ENCODE peak calls at places on chromosomes 4 and X, in five cellular contexts. Z is HepG2, V is hepatocyte, U is IMR-90, X is OCI-LY7. F is an unnamed sample.
A peak's percentile ranks its signal among the peaks of the same experiment; 100 is the strongest.

GRCh38 chr4:76830612-76831474 is 67.1 kb downstream of the SOWAHB start:
- DNase-seq in X (no peak), V (peak; percentile 86), Z (peak; percentile 94), U (peak; percentile 92), F (peak; percentile 83)

GRCh38 chr4:178953447-178954120 is 1511.3 kb upstream of the AGA start:
- DNase-seq in Z (no peak), V (no peak), U (no peak), X (no peak), F (no peak)

GRCh38 chrX:1389993-1390285 is 2.0 kb downstream of the SLC25A6 start:
- DNase-seq in V (no peak), U (no peak), X (no peak), Z (no peak), F (no peak)

GRCh38 chr4:128332086-128332485 is 44.5 kb upstream of the PGRMC2 start:
- DNase-seq in U (no peak), V (no peak), X (no peak), Z (no peak), F (peak; percentile 68)

GRCh38 chr4:100299019-100299418 is 108.8 kb upstream of the DDIT4L start:
- DNase-seq in V (peak; percentile 52), X (no peak), U (peak; percentile 96), Z (no peak), F (peak; percentile 94)

GRCh38 chr4:125390126-125390525 is 75.4 kb downstream of the FAT4 start:
- DNase-seq in Z (no peak), V (no peak), X (no peak), U (peak; percentile 85), F (peak; percentile 84)

GRCh38 chrX:34884693-34885277 is 57.8 kb upstream of the FAM47B start:
- DNase-seq in X (no peak), V (peak; percentile 49), U (peak; percentile 88), Z (no peak), F (peak; percentile 81)

GRCh38 chr4:47271296-47271695 is 192.2 kb downstream of the COMMD8 start:
- DNase-seq in X (no peak), U (no peak), Z (no peak), V (no peak), F (no peak)

GRCh38 chr4:120395746-120396145 is 329.1 kb upstream of the MAD2L1 start:
- DNase-seq in V (no peak), Z (no peak), U (no peak), X (no peak), F (no peak)

GRCh38 chr4:14767142-14767541 is 235.1 kb upstream of the CPEB2 start:
- DNase-seq in Z (no peak), V (no peak), X (peak; percentile 20), U (no peak), F (no peak)

GRCh38 chr4:86910820-86911684 is 18.8 kb upstream of the C4orf36 start:
- DNase-seq in Z (no peak), V (no peak), U (peak; percentile 64), X (no peak), F (peak; percentile 25)

GRCh38 chrX:7448123-7448522 is 300.2 kb upstream of the PUDP start:
- DNase-seq in U (no peak), X (no peak), V (no peak), Z (no peak), F (no peak)

DNA sequence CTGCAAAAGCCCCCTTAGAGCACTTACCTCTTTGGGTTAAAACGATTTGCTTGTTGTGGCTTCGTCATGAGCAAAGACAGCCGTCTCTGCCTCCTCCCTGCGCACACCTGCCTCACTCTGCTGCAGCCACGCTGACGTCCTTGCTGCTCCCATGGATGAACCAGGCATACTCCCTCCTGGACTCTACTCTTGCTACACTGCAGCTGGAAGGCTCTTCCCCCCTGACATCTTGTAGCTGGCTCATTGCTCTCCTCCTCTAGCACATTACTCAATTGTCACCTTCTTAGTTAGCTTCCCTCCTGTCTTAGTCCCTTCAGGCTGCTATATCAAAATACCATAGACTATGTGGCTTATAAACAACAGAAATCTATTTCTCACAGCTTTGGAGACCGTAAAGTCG is 59.3 kb downstream of the FAM114A1 start:
- DNase-seq in V (no peak), U (no peak), Z (no peak), X (no peak), F (no peak)
- H3K4me3 ChIP-seq in V (no peak overlapping the region), U (no peak overlapping the region), Z (no peak overlapping the region), X (no peak overlapping the region), F (no peak overlapping the region)

DNA sequence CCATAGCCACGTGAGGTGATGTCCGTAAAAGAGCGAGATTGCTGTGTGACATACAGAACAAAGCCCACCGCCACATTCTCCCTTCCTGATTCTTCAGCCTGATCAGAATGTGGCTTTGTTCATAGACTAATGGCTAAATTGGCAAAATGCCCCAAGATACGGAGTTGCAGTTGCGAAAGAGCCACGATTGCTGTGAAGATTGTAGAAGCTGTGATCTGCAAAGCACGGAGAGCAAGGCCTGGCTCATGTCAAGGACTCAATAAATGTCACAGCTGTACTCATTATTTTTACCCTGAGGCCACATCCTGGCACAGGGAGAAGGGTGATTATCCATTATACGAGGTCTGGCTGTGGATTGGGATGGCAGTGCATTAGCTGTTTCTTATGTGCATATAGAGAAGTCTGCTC is 34.2 kb downstream of the ARSD start:
- DNase-seq in V (peak; percentile 85), U (peak; percentile 50), Z (peak; percentile 37), X (no peak), F (peak; percentile 20)
- H3K4me2 ChIP-seq in V (peak overlapping the region; percentile 61), U (no peak overlapping the region), Z (peak overlapping the region; percentile 27), X (no peak overlapping the region), F (no peak overlapping the region)

DNA sequence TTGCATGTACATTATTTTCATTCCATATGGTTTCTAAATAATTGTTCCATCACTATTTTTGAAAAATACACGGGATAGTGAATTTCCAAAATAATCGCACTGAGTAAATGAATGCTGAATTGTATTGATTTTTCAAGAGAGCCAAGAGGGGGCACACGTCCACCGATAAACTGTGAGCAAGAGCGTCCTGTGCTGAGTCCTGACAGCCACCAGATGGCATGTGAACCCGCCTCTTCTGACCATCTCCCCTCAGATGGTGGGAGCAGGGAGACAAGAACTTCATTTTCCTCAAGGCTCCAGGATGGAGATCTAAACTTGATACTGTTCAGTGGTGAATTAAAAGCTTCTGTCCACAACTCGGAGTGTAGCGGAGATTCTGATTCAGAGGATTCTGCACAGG is 30.6 kb upstream of the IL9R start:
- DNase-seq in Z (peak; percentile 54), U (no peak), V (peak; percentile 35), X (peak; percentile 34), F (no peak)
- H3K9me3 ChIP-seq in Z (peaks cover 60% of the 10 kb centered on the region), U (no peaks in the 10 kb centered on the region), V (no peaks in the 10 kb centered on the region), X (no peaks in the 10 kb centered on the region), F (no peaks in the 10 kb centered on the region)

GRCh38 chr4:40995850-40996249 is 218.5 kb downstream of the APBB2 start:
- DNase-seq in V (no peak), Z (no peak), U (peak; percentile 83), X (peak; percentile 20), F (peak; percentile 83)

GRCh38 chr4:40990202-40990898 is 224.0 kb downstream of the APBB2 start:
- DNase-seq in U (peak; percentile 97), X (no peak), Z (peak; percentile 25), V (no peak), F (peak; percentile 99)

GRCh38 chr4:40991908-40992307 is 222.4 kb downstream of the APBB2 start:
- DNase-seq in X (peak; percentile 96), U (no peak), V (no peak), Z (no peak), F (no peak)

GRCh38 chr4:40990899-40991265 is 223.5 kb downstream of the APBB2 start:
- DNase-seq in X (peak; percentile 95), Z (no peak), V (no peak), U (peak; percentile 28), F (no peak)

GRCh38 chr4:40992472-40993298 is 221.7 kb downstream of the APBB2 start:
- DNase-seq in Z (no peak), X (peak; percentile 90), U (peak; percentile 88), V (no peak), F (peak; percentile 87)
- H3K4me3 ChIP-seq in Z (no peak overlapping the region), X (peak overlapping the region; percentile 28), U (no peak overlapping the region), V (no peak overlapping the region), F (no peak overlapping the region)

GRCh38 chrX:40247382-40247781 is 149.6 kb upstream of the BCOR start:
- DNase-seq in X (no peak), U (no peak), Z (no peak), V (no peak), F (no peak)

GRCh38 chrX:40243699-40244098 is 145.9 kb upstream of the BCOR start:
- DNase-seq in Z (no peak), X (no peak), V (no peak), U (no peak), F (no peak)

GRCh38 chrX:40244116-40244515 is 146.4 kb upstream of the BCOR start:
- DNase-seq in X (no peak), U (no peak), V (no peak), Z (no peak), F (no peak)

GRCh38 chrX:40244980-40245379 is 147.2 kb upstream of the BCOR start:
- DNase-seq in U (peak; percentile 14), X (no peak), V (no peak), Z (no peak), F (peak; percentile 35)

GRCh38 chrX:40245411-40246140 is 147.8 kb upstream of the BCOR start:
- DNase-seq in Z (no peak), X (no peak), V (peak; percentile 28), U (no peak), F (peak; percentile 63)
- H3K4me2 ChIP-seq in Z (no peak overlapping the region), X (no peak overlapping the region), V (peak overlapping the region; percentile 51), U (peak overlapping the region; percentile 55), F (peak overlapping the region; percentile 49)

F was measured in astrocyte.